ENCODE peak calls at places on chromosomes 5 and 9, in eight cellular contexts. Z is CD8-positive, alpha-beta T cell; U is NCI-H1105 treated with DMSO at 0.1 percent for 48 hours; X is GM04504; F is HTR-8/SVneo; W is heart right ventricle; D is central memory CD8-positive, alpha-beta T cell; H is HFFc6. B is an unnamed sample.

GRCh38 chr9:82170079-82170662 is 181.6 kb downstream of the SPATA31D1 start:
- DNase-seq in Z (no peak), U (no peak), X (no peak), F (no peak), W (no peak), D (no peak), H (no peak), B (no peak)

GRCh38 chr9:111482656-111483418 is 1.3 kb downstream of the ECPAS start:
- DNase-seq in Z (peak), U (peak), X (peak), F (peak), W (peak), D (peak), H (peak), B (peak)

GRCh38 chr5:115398726-115399125 is 102.3 kb upstream of the CCDC112 start:
- DNase-seq in Z (no peak), U (no peak), X (peak), F (no peak), W (no peak), D (no peak), H (peak), B (no peak)

GRCh38 chr5:173299820-173300219 is 28.4 kb downstream of the STC2 start:
- DNase-seq in Z (no peak), U (no peak), X (no peak), F (no peak), W (no peak), D (no peak), H (no peak), B (peak)

GRCh38 chr5:101943784-101944183 is 352.3 kb downstream of the SLCO4C1 start:
- DNase-seq in Z (no peak), U (no peak), X (no peak), F (no peak), W (no peak), D (no peak), H (no peak), B (no peak)

GRCh38 chr5:160539431-160539830 is 117.8 kb downstream of the PTTG1 start:
- DNase-seq in Z (no peak), U (no peak), X (no peak), F (no peak), W (no peak), D (no peak), H (no peak), B (no peak)

GRCh38 chr5:174342696-174343095 is 297.2 kb downstream of the NSG2 start:
- DNase-seq in Z (no peak), U (no peak), X (no peak), F (no peak), W (no peak), D (no peak), H (no peak), B (no peak)

GRCh38 chr9:121483473-121484031 is 16.1 kb downstream of the GGTA1 start:
- DNase-seq in Z (no peak), U (no peak), X (no peak), F (no peak), W (no peak), D (no peak), H (no peak), B (no peak)

GRCh38 chr9:4886698-4887097 is 94.0 kb downstream of the RCL1 start:
- DNase-seq in Z (no peak), U (no peak), X (no peak), F (no peak), W (no peak), D (no peak), H (no peak), B (no peak)

GRCh38 chr9:134365791-134366222 is 39.6 kb downstream of the RXRA start:
- DNase-seq in Z (no peak), U (peak), X (peak), F (no peak), W (peak), D (no peak), H (peak), B (no peak)

GRCh38 chr9:17229945-17230560 is 95.2 kb downstream of the CNTLN start:
- DNase-seq in Z (no peak), U (no peak), X (no peak), F (no peak), W (no peak), D (no peak), H (no peak), B (no peak)

GRCh38 chr9:72362118-72362531 is 2.9 kb downstream of the ZFAND5 start:
- DNase-seq in Z (no peak), U (no peak), X (no peak), F (no peak), W (no peak), D (no peak), H (no peak), B (no peak)

GRCh38 chr5:17314907-17315471 is 97.6 kb downstream of the BASP1 start:
- DNase-seq in Z (no peak), U (peak), X (no peak), F (no peak), W (no peak), D (no peak), H (no peak), B (no peak)

GRCh38 chr5:172370648-172371248 is 83.6 kb downstream of the SH3PXD2B start:
- DNase-seq in Z (no peak), U (no peak), X (no peak), F (peak), W (no peak), D (no peak), H (peak), B (no peak)

GRCh38 chr5:146340260-146341081 is 1.8 kb downstream of the POU4F3 start:
- DNase-seq in Z (no peak), U (no peak), X (peak), F (peak), W (peak), D (no peak), H (peak), B (peak)

GRCh38 chr9:71752352-71752751 is 16.0 kb downstream of the CEMIP2 start:
- DNase-seq in Z (no peak), U (peak), X (no peak), F (no peak), W (no peak), D (no peak), H (no peak), B (no peak)

GRCh38 chr9:127039492-127039891 is 82.9 kb downstream of the ANGPTL2 start:
- DNase-seq in Z (no peak), U (no peak), X (no peak), F (no peak), W (no peak), D (no peak), H (no peak), B (no peak)

GRCh38 chr5:74672215-74672877 is 12.7 kb upstream of the HEXB start:
- DNase-seq in Z (no peak), U (no peak), X (no peak), F (no peak), W (no peak), D (no peak), H (no peak), B (no peak)

GRCh38 chr9:113505963-113506624 is 42.6 kb downstream of the RGS3 start:
- DNase-seq in Z (no peak), U (no peak), X (no peak), F (no peak), W (no peak), D (no peak), H (no peak), B (no peak)

GRCh38 chr9:73451003-73451402 is 299.3 kb downstream of the ANXA1 start:
- DNase-seq in Z (no peak), U (no peak), X (no peak), F (no peak), W (no peak), D (no peak), H (no peak), B (no peak)

B was measured in aorta.